ENCODE peak calls at places on chromosome 4, in ten cellular contexts. Y, I, Z, M, X, L, B, J, D and T are unnamed samples.

GRCh38 chr4:165663411-165663810 is 209.6 kb upstream of the TLL1 start:
- DNase-seq in Y (no peak), I (no peak), Z (no peak), M (no peak), X (no peak), L (no peak), B (no peak), J (no peak), D (peak), T (no peak)

GRCh38 chr4:152635876-152636275 is 43.9 kb downstream of the TMEM154 start:
- DNase-seq in Y (no peak), I (no peak), Z (no peak), M (no peak), X (no peak), L (no peak), B (no peak), J (no peak), D (no peak), T (no peak)

GRCh38 chr4:101682946-101683345 is 107.6 kb upstream of the BANK1 start:
- DNase-seq in Y (no peak), I (no peak), Z (no peak), M (no peak), X (no peak), L (no peak), B (no peak), J (no peak), D (no peak), T (no peak)

GRCh38 chr4:55253911-55254593 is 92.0 kb upstream of the SRD5A3 start:
- DNase-seq in Y (no peak), I (no peak), Z (no peak), M (no peak), X (no peak), L (no peak), B (no peak), J (no peak), D (no peak), T (no peak)

GRCh38 chr4:165711912-165712311 is 161.1 kb upstream of the TLL1 start:
- DNase-seq in Y (no peak), I (no peak), Z (no peak), M (no peak), X (no peak), L (no peak), B (no peak), J (no peak), D (peak), T (no peak)

GRCh38 chr4:166602068-166602467 is 632.2 kb downstream of the SPOCK3 start:
- DNase-seq in Y (no peak), I (no peak), Z (no peak), M (no peak), X (no peak), L (no peak), B (no peak), J (no peak), D (no peak), T (no peak)

GRCh38 chr4:88672987-88673386 is 24.6 kb downstream of the NAP1L5 start:
- DNase-seq in Y (no peak), I (peak), Z (no peak), M (no peak), X (peak), L (peak), B (no peak), J (no peak), D (peak), T (peak)

GRCh38 chr4:130026185-130026584 is 930.2 kb downstream of the C4orf33 start:
- DNase-seq in Y (no peak), I (no peak), Z (no peak), M (no peak), X (no peak), L (no peak), B (no peak), J (no peak), D (no peak), T (no peak)

GRCh38 chr4:103634236-103634635 is 85.5 kb downstream of the TACR3 start:
- DNase-seq in Y (no peak), I (peak), Z (no peak), M (no peak), X (no peak), L (no peak), B (peak), J (no peak), D (no peak), T (peak)

GRCh38 chr4:958314-958665 is 15.1 kb downstream of the DGKQ start:
- DNase-seq in Y (no peak), I (no peak), Z (no peak), M (no peak), X (no peak), L (no peak), B (no peak), J (no peak), D (no peak), T (no peak)

GRCh38 chr4:140071806-140072205 is 82.2 kb downstream of the MAML3 start:
- DNase-seq in Y (no peak), I (no peak), Z (no peak), M (peak), X (peak), L (no peak), B (no peak), J (no peak), D (peak), T (no peak)

GRCh38 chr4:182370491-182370890 is 127.3 kb downstream of the TENM3 start:
- DNase-seq in Y (no peak), I (no peak), Z (no peak), M (no peak), X (no peak), L (no peak), B (no peak), J (no peak), D (no peak), T (no peak)

GRCh38 chr4:142474398-142475087 is 371.6 kb downstream of the INPP4B start:
- DNase-seq in Y (no peak), I (peak), Z (peak), M (no peak), X (peak), L (no peak), B (peak), J (peak), D (peak), T (peak)

GRCh38 chr4:146545102-146545501 is 23.4 kb upstream of the SLC10A7 start:
- DNase-seq in Y (no peak), I (peak), Z (peak), M (no peak), X (peak), L (no peak), B (no peak), J (no peak), D (peak), T (peak)

GRCh38 chr4:158649111-158649680 is 22.5 kb downstream of the C4orf46 start:
- DNase-seq in Y (no peak), I (peak), Z (no peak), M (no peak), X (no peak), L (no peak), B (no peak), J (no peak), D (no peak), T (peak)

GRCh38 chr4:112086036-112086434 is 59.2 kb upstream of the FAM241A start:
- DNase-seq in Y (no peak), I (peak), Z (no peak), M (no peak), X (no peak), L (no peak), B (no peak), J (no peak), D (no peak), T (no peak)

GRCh38 chr4:73139991-73140390 is 70.5 kb upstream of the COX18 start:
- DNase-seq in Y (no peak), I (no peak), Z (no peak), M (no peak), X (no peak), L (no peak), B (no peak), J (no peak), D (peak), T (no peak)

GRCh38 chr4:13534344-13535063 is 9.8 kb downstream of the NKX3-2 start:
- DNase-seq in Y (no peak), I (no peak), Z (no peak), M (no peak), X (peak), L (no peak), B (no peak), J (no peak), D (no peak), T (no peak)

GRCh38 chr4:24736066-24736465 is 59.3 kb upstream of the SOD3 start:
- DNase-seq in Y (no peak), I (peak), Z (no peak), M (no peak), X (peak), L (no peak), B (no peak), J (no peak), D (peak), T (peak)

GRCh38 chr4:20622701-20623100 is 77.6 kb upstream of the PACRGL start:
- DNase-seq in Y (no peak), I (no peak), Z (no peak), M (no peak), X (no peak), L (no peak), B (no peak), J (no peak), D (no peak), T (no peak)

GRCh38 chr4:138892483-138893386 is 122.8 kb upstream of the NOCT start:
- DNase-seq in Y (no peak), I (peak), Z (no peak), M (no peak), X (peak), L (no peak), B (no peak), J (no peak), D (no peak), T (peak)

GRCh38 chr4:126794363-126794762 is 838.4 kb upstream of the INTU start:
- DNase-seq in Y (no peak), I (peak), Z (no peak), M (no peak), X (peak), L (no peak), B (peak), J (no peak), D (peak), T (peak)

GRCh38 chr4:124564121-124564520 is 148.4 kb downstream of the ANKRD50 start:
- DNase-seq in Y (no peak), I (no peak), Z (no peak), M (no peak), X (no peak), L (no peak), B (no peak), J (no peak), D (peak), T (no peak)

GRCh38 chr4:169741569-169741968 is 16.2 kb downstream of the HPF1 start:
- DNase-seq in Y (no peak), I (peak), Z (no peak), M (no peak), X (peak), L (no peak), B (no peak), J (no peak), D (peak), T (peak)

GRCh38 chr4:151561551-151562256 is 152.7 kb downstream of the FHIP1A start:
- DNase-seq in Y (no peak), I (no peak), Z (no peak), M (no peak), X (no peak), L (no peak), B (no peak), J (no peak), D (no peak), T (no peak)

GRCh38 chr4:127783026-127783769 is 1.1 kb downstream of the HSPA4L start:
- DNase-seq in Y (peak), I (peak), Z (peak), M (peak), X (peak), L (peak), B (peak), J (peak), D (peak), T (peak)

GRCh38 chr4:5638976-5639375 is 69.4 kb downstream of the EVC2 start:
- DNase-seq in Y (no peak), I (peak), Z (no peak), M (no peak), X (peak), L (no peak), B (no peak), J (no peak), D (peak), T (no peak)

GRCh38 chr4:145878501-145879435 is 59.9 kb downstream of the ZNF827 start:
- DNase-seq in Y (no peak), I (no peak), Z (no peak), M (no peak), X (peak), L (no peak), B (no peak), J (no peak), D (peak), T (peak)

GRCh38 chr4:174316546-174316945 is 32.8 kb downstream of the CEP44 start:
- DNase-seq in Y (no peak), I (peak), Z (no peak), M (no peak), X (no peak), L (no peak), B (peak), J (no peak), D (no peak), T (no peak)

GRCh38 chr4:91840359-91840758 is 463.4 kb upstream of the GRID2 start:
- DNase-seq in Y (no peak), I (peak), Z (no peak), M (no peak), X (no peak), L (no peak), B (no peak), J (no peak), D (no peak), T (no peak)

GRCh38 chr4:26936284-26937065 is 75.8 kb downstream of the STIM2 start:
- DNase-seq in Y (no peak), I (no peak), Z (no peak), M (no peak), X (peak), L (no peak), B (no peak), J (peak), D (peak), T (peak)

GRCh38 chr4:1172228-1172851 is at the start of gene SPON2:
- DNase-seq in Y (peak), I (no peak), Z (no peak), M (no peak), X (peak), L (peak), B (no peak), J (peak), D (peak), T (no peak)

GRCh38 chr4:184825394-184826314 is at the start of gene ACSL1:
- DNase-seq in Y (peak), I (no peak), Z (peak), M (peak), X (peak), L (peak), B (peak), J (peak), D (peak), T (peak)

GRCh38 chr4:145231906-145232700 is 51.7 kb upstream of the OTUD4 start:
- DNase-seq in Y (no peak), I (no peak), Z (no peak), M (no peak), X (peak), L (no peak), B (no peak), J (no peak), D (peak), T (peak)

GRCh38 chr4:17717301-17717700 is 64.1 kb downstream of the FAM184B start:
- DNase-seq in Y (no peak), I (no peak), Z (no peak), M (no peak), X (no peak), L (no peak), B (no peak), J (no peak), D (no peak), T (no peak)

GRCh38 chr4:174152717-174153466 is 130.6 kb downstream of the FBXO8 start:
- DNase-seq in Y (no peak), I (no peak), Z (no peak), M (no peak), X (peak), L (no peak), B (no peak), J (no peak), D (peak), T (no peak)

GRCh38 chr4:73721901-73722300 is 18.5 kb upstream of the CXCL8 start:
- DNase-seq in Y (no peak), I (no peak), Z (no peak), M (no peak), X (peak), L (no peak), B (no peak), J (no peak), D (peak), T (no peak)

GRCh38 chr4:16250665-16251365 is 24.5 kb upstream of the TAPT1 start:
- DNase-seq in Y (no peak), I (peak), Z (peak), M (no peak), X (peak), L (no peak), B (no peak), J (no peak), D (peak), T (no peak)

GRCh38 chr4:187224560-187224959 is 500.9 kb upstream of the FAT1 start:
- DNase-seq in Y (no peak), I (no peak), Z (no peak), M (no peak), X (no peak), L (no peak), B (no peak), J (no peak), D (no peak), T (no peak)

GRCh38 chr4:115310671-115311070 is 197.3 kb upstream of the NDST4 start:
- DNase-seq in Y (no peak), I (no peak), Z (no peak), M (no peak), X (no peak), L (no peak), B (no peak), J (no peak), D (no peak), T (no peak)

GRCh38 chr4:115315182-115315581 is 201.8 kb upstream of the NDST4 start:
- DNase-seq in Y (no peak), I (no peak), Z (no peak), M (no peak), X (no peak), L (no peak), B (no peak), J (no peak), D (no peak), T (no peak)
- TF ChIP-seq CTCF in Y (no peak), I (no peak), Z (no peak), M (no peak), X (no peak), L (no peak), B (no peak), J (no peak), D (no peak), T (no peak)

GRCh38 chr4:21792736-21793135 is 155.8 kb downstream of the KCNIP4 start:
- DNase-seq in Y (no peak), I (no peak), Z (no peak), M (no peak), X (no peak), L (no peak), B (no peak), J (no peak), D (no peak), T (no peak)

GRCh38 chr4:21795091-21795490 is 153.5 kb downstream of the KCNIP4 start:
- DNase-seq in Y (no peak), I (no peak), Z (no peak), M (no peak), X (peak), L (no peak), B (no peak), J (no peak), D (peak), T (no peak)

DNA sequence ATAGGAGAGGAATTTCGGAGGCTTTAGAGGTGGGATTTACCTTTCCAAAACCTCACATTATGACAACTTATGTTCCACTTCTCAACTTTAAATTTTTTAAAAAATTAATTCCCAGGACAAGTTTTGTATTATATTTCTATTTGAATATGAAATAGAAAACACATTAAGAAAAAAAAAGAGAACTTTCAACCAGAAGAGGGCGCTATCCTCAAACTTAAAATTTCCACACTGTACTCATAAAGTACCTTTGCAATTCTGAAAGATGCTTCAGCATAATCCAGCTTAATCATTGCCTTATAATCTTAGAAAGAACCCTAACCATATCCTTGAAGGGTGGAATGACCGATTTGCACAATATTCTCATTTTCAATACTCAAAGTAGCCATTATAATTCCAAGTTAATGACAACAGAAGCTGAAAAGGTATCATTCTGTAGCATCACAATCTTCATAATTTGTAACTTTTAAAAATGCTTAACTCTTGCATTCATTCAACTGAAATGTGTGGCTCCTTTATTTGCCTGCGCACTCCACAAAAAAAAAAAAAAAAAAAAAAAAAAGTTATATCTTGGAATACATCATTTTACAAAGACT is 158.0 kb downstream of the KCNIP4 start:
- DNase-seq in Y (no peak), I (peak), Z (no peak), M (no peak), X (peak), L (no peak), B (no peak), J (no peak), D (peak), T (peak)
- TF ChIP-seq CTCF in Y (peak), I (peak), Z (peak), M (peak), X (peak), L (peak), B (peak), J (peak), D (peak), T (peak)

DNA sequence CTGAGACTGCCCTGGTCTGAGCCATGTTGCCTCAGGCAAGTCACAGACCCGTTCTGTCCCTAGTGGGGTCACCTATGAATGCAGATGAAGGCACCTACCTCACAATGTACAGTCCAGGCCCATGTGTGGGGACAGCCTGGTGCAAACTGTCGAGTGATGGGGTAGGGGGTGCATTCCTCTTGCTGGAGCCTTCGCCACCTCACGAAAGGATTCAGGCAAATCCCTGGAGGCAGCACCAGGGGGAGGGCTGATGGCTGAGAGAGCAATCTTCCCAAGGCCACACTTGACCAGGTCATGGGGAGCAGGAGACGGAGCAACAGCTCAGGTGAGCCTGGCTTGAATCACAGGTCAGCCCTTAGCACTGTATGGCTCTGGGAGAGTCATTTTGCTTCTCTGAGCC is 225.9 kb upstream of the PSAPL1 start:
- DNase-seq in Y (no peak), I (no peak), Z (no peak), M (no peak), X (no peak), L (no peak), B (no peak), J (no peak), D (no peak), T (no peak)
- TF ChIP-seq CTCF in Y (no peak), I (no peak), Z (no peak), M (no peak), X (no peak), L (no peak), B (no peak), J (no peak), D (no peak), T (no peak)

GRCh38 chr4:85756938-85757337 is 282.0 kb downstream of the ARHGAP24 start:
- DNase-seq in Y (no peak), I (peak), Z (no peak), M (no peak), X (peak), L (peak), B (peak), J (no peak), D (peak), T (peak)
- TF ChIP-seq CTCF in Y (peak), I (peak), Z (peak), M (peak), X (peak), L (peak), B (peak), J (no peak), D (peak), T (peak)